ENCODE peak calls at places on chromosomes 16 and 17, in ten cellular contexts. One of them, this sample, is unnamed.

GRCh38 chr16:54648575-54648974 is 282.1 kb upstream of the IRX5 start:
- DNase-seq in GM23248: no peak
- DNase-seq in AG04450: no peak
- DNase-seq in effector CD4-positive, alpha-beta T cell: no peak
- DNase-seq in neural progenitor cell: no peak
- DNase-seq in GM20000: no peak
- DNase-seq in ACHN: no peak
- DNase-seq in Ammon's horn: no peak
- DNase-seq in activated T-cell treated with anti-CD3 and anti-CD28 coated beads for 1 hour: no peak
- DNase-seq in kidney epithelial cell: no peak
- DNase-seq in this sample: no peak

GRCh38 chr17:27247071-27247957 is 46.6 kb upstream of the WSB1 start:
- DNase-seq in GM23248: peak
- DNase-seq in Ammon's horn: peak
- DNase-seq in neural progenitor cell: no peak
- DNase-seq in kidney epithelial cell: no peak
- DNase-seq in GM20000: no peak
- DNase-seq in effector CD4-positive, alpha-beta T cell: no peak
- DNase-seq in activated T-cell treated with anti-CD3 and anti-CD28 coated beads for 1 hour: no peak
- DNase-seq in AG04450: peak
- DNase-seq in ACHN: no peak
- DNase-seq in this sample: no peak

GRCh38 chr17:44677136-44677535 is 12.4 kb downstream of the CCDC43 start:
- DNase-seq in effector CD4-positive, alpha-beta T cell: no peak
- DNase-seq in kidney epithelial cell: no peak
- DNase-seq in neural progenitor cell: no peak
- DNase-seq in Ammon's horn: no peak
- DNase-seq in GM20000: no peak
- DNase-seq in AG04450: no peak
- DNase-seq in ACHN: no peak
- DNase-seq in activated T-cell treated with anti-CD3 and anti-CD28 coated beads for 1 hour: no peak
- DNase-seq in GM23248: peak
- DNase-seq in this sample: no peak

GRCh38 chr17:30964878-30965277 is 6.0 kb upstream of the RNF135 start:
- DNase-seq in effector CD4-positive, alpha-beta T cell: no peak
- DNase-seq in GM20000: no peak
- DNase-seq in GM23248: peak
- DNase-seq in kidney epithelial cell: no peak
- DNase-seq in ACHN: no peak
- DNase-seq in neural progenitor cell: no peak
- DNase-seq in activated T-cell treated with anti-CD3 and anti-CD28 coated beads for 1 hour: no peak
- DNase-seq in AG04450: no peak
- DNase-seq in Ammon's horn: no peak
- DNase-seq in this sample: no peak

GRCh38 chr16:73280366-73280765 is 232.4 kb upstream of the ZFHX3 start:
- DNase-seq in AG04450: no peak
- DNase-seq in effector CD4-positive, alpha-beta T cell: no peak
- DNase-seq in neural progenitor cell: no peak
- DNase-seq in GM20000: no peak
- DNase-seq in activated T-cell treated with anti-CD3 and anti-CD28 coated beads for 1 hour: no peak
- DNase-seq in Ammon's horn: no peak
- DNase-seq in ACHN: no peak
- DNase-seq in GM23248: peak
- DNase-seq in kidney epithelial cell: no peak
- DNase-seq in this sample: no peak

GRCh38 chr17:52957411-52957810 is 798.9 kb upstream of the CA10 start:
- DNase-seq in neural progenitor cell: no peak
- DNase-seq in ACHN: no peak
- DNase-seq in effector CD4-positive, alpha-beta T cell: no peak
- DNase-seq in kidney epithelial cell: no peak
- DNase-seq in activated T-cell treated with anti-CD3 and anti-CD28 coated beads for 1 hour: no peak
- DNase-seq in GM23248: no peak
- DNase-seq in AG04450: no peak
- DNase-seq in GM20000: no peak
- DNase-seq in Ammon's horn: no peak
- DNase-seq in this sample: no peak

GRCh38 chr16:29644338-29644857 is 18.6 kb upstream of the SPN start:
- DNase-seq in ACHN: no peak
- DNase-seq in activated T-cell treated with anti-CD3 and anti-CD28 coated beads for 1 hour: no peak
- DNase-seq in GM23248: no peak
- DNase-seq in neural progenitor cell: no peak
- DNase-seq in AG04450: no peak
- DNase-seq in GM20000: peak
- DNase-seq in kidney epithelial cell: no peak
- DNase-seq in effector CD4-positive, alpha-beta T cell: no peak
- DNase-seq in Ammon's horn: no peak
- DNase-seq in this sample: no peak

GRCh38 chr17:82272495-82273326 is 789 bp downstream of the CSNK1D start:
- DNase-seq in GM20000: peak
- DNase-seq in GM23248: peak
- DNase-seq in kidney epithelial cell: no peak
- DNase-seq in AG04450: no peak
- DNase-seq in ACHN: no peak
- DNase-seq in neural progenitor cell: peak
- DNase-seq in Ammon's horn: no peak
- DNase-seq in activated T-cell treated with anti-CD3 and anti-CD28 coated beads for 1 hour: no peak
- DNase-seq in effector CD4-positive, alpha-beta T cell: no peak
- DNase-seq in this sample: peak

GRCh38 chr17:49612721-49613120 is 37.0 kb downstream of the NXPH3 start:
- DNase-seq in GM23248: no peak
- DNase-seq in effector CD4-positive, alpha-beta T cell: no peak
- DNase-seq in GM20000: no peak
- DNase-seq in Ammon's horn: no peak
- DNase-seq in neural progenitor cell: no peak
- DNase-seq in activated T-cell treated with anti-CD3 and anti-CD28 coated beads for 1 hour: no peak
- DNase-seq in kidney epithelial cell: peak
- DNase-seq in AG04450: no peak
- DNase-seq in ACHN: peak
- DNase-seq in this sample: no peak

GRCh38 chr16:78563905-78564304 is 464.5 kb downstream of the WWOX start:
- DNase-seq in GM20000: no peak
- DNase-seq in ACHN: no peak
- DNase-seq in effector CD4-positive, alpha-beta T cell: no peak
- DNase-seq in Ammon's horn: no peak
- DNase-seq in GM23248: no peak
- DNase-seq in kidney epithelial cell: no peak
- DNase-seq in neural progenitor cell: no peak
- DNase-seq in AG04450: no peak
- DNase-seq in activated T-cell treated with anti-CD3 and anti-CD28 coated beads for 1 hour: no peak
- DNase-seq in this sample: no peak

GRCh38 chr17:27526603-27527002 is 70.4 kb downstream of the KSR1 start:
- DNase-seq in kidney epithelial cell: no peak
- DNase-seq in effector CD4-positive, alpha-beta T cell: no peak
- DNase-seq in GM23248: peak
- DNase-seq in Ammon's horn: no peak
- DNase-seq in GM20000: peak
- DNase-seq in activated T-cell treated with anti-CD3 and anti-CD28 coated beads for 1 hour: no peak
- DNase-seq in ACHN: peak
- DNase-seq in neural progenitor cell: peak
- DNase-seq in AG04450: no peak
- DNase-seq in this sample: no peak

GRCh38 chr16:89899879-89900481 is 18.7 kb upstream of the MC1R start:
- DNase-seq in kidney epithelial cell: no peak
- DNase-seq in GM23248: peak
- DNase-seq in effector CD4-positive, alpha-beta T cell: no peak
- DNase-seq in AG04450: no peak
- DNase-seq in GM20000: no peak
- DNase-seq in neural progenitor cell: no peak
- DNase-seq in ACHN: no peak
- DNase-seq in Ammon's horn: no peak
- DNase-seq in activated T-cell treated with anti-CD3 and anti-CD28 coated beads for 1 hour: no peak
- DNase-seq in this sample: no peak

GRCh38 chr16:318628-319027 is 33.9 kb downstream of the AXIN1 start:
- DNase-seq in GM23248: no peak
- DNase-seq in neural progenitor cell: peak
- DNase-seq in activated T-cell treated with anti-CD3 and anti-CD28 coated beads for 1 hour: no peak
- DNase-seq in GM20000: no peak
- DNase-seq in effector CD4-positive, alpha-beta T cell: no peak
- DNase-seq in kidney epithelial cell: no peak
- DNase-seq in AG04450: no peak
- DNase-seq in Ammon's horn: no peak
- DNase-seq in ACHN: peak
- DNase-seq in this sample: no peak

GRCh38 chr17:37713028-37713431 is 31.8 kb downstream of the HNF1B start:
- DNase-seq in activated T-cell treated with anti-CD3 and anti-CD28 coated beads for 1 hour: no peak
- DNase-seq in Ammon's horn: no peak
- DNase-seq in AG04450: no peak
- DNase-seq in GM20000: no peak
- DNase-seq in neural progenitor cell: no peak
- DNase-seq in kidney epithelial cell: no peak
- DNase-seq in ACHN: no peak
- DNase-seq in effector CD4-positive, alpha-beta T cell: no peak
- DNase-seq in GM23248: no peak
- DNase-seq in this sample: no peak

GRCh38 chr17:48704521-48704920 is 17.8 kb downstream of the PRAC1 start:
- DNase-seq in AG04450: no peak
- DNase-seq in effector CD4-positive, alpha-beta T cell: no peak
- DNase-seq in kidney epithelial cell: no peak
- DNase-seq in ACHN: no peak
- DNase-seq in Ammon's horn: no peak
- DNase-seq in activated T-cell treated with anti-CD3 and anti-CD28 coated beads for 1 hour: no peak
- DNase-seq in neural progenitor cell: no peak
- DNase-seq in GM23248: no peak
- DNase-seq in GM20000: no peak
- DNase-seq in this sample: no peak

GRCh38 chr16:89409161-89409711 is 81.1 kb downstream of the ANKRD11 start:
- DNase-seq in neural progenitor cell: no peak
- DNase-seq in activated T-cell treated with anti-CD3 and anti-CD28 coated beads for 1 hour: peak
- DNase-seq in GM20000: no peak
- DNase-seq in AG04450: no peak
- DNase-seq in GM23248: peak
- DNase-seq in Ammon's horn: no peak
- DNase-seq in effector CD4-positive, alpha-beta T cell: peak
- DNase-seq in kidney epithelial cell: no peak
- DNase-seq in ACHN: no peak
- DNase-seq in this sample: peak

GRCh38 chr17:2264023-2264860 is 39.3 kb downstream of the SMG6 start:
- DNase-seq in Ammon's horn: no peak
- DNase-seq in activated T-cell treated with anti-CD3 and anti-CD28 coated beads for 1 hour: no peak
- DNase-seq in effector CD4-positive, alpha-beta T cell: no peak
- DNase-seq in GM23248: no peak
- DNase-seq in neural progenitor cell: no peak
- DNase-seq in AG04450: no peak
- DNase-seq in ACHN: no peak
- DNase-seq in GM20000: no peak
- DNase-seq in kidney epithelial cell: no peak
- DNase-seq in this sample: peak

GRCh38 chr17:73691321-73691766 is 47.1 kb upstream of the SDK2 start:
- DNase-seq in AG04450: no peak
- DNase-seq in neural progenitor cell: no peak
- DNase-seq in GM20000: no peak
- DNase-seq in effector CD4-positive, alpha-beta T cell: no peak
- DNase-seq in Ammon's horn: no peak
- DNase-seq in GM23248: no peak
- DNase-seq in kidney epithelial cell: no peak
- DNase-seq in ACHN: no peak
- DNase-seq in activated T-cell treated with anti-CD3 and anti-CD28 coated beads for 1 hour: no peak
- DNase-seq in this sample: no peak

GRCh38 chr16:19660432-19660831 is 57.6 kb downstream of the KNOP1 start:
- DNase-seq in effector CD4-positive, alpha-beta T cell: no peak
- DNase-seq in ACHN: no peak
- DNase-seq in GM23248: no peak
- DNase-seq in activated T-cell treated with anti-CD3 and anti-CD28 coated beads for 1 hour: no peak
- DNase-seq in AG04450: no peak
- DNase-seq in kidney epithelial cell: no peak
- DNase-seq in GM20000: no peak
- DNase-seq in neural progenitor cell: no peak
- DNase-seq in Ammon's horn: no peak
- DNase-seq in this sample: no peak

GRCh38 chr16:2825899-2826298 is 4.2 kb upstream of the ZG16B start:
- DNase-seq in kidney epithelial cell: no peak
- DNase-seq in ACHN: no peak
- DNase-seq in GM23248: no peak
- DNase-seq in Ammon's horn: no peak
- DNase-seq in effector CD4-positive, alpha-beta T cell: no peak
- DNase-seq in AG04450: no peak
- DNase-seq in GM20000: no peak
- DNase-seq in activated T-cell treated with anti-CD3 and anti-CD28 coated beads for 1 hour: no peak
- DNase-seq in neural progenitor cell: no peak
- DNase-seq in this sample: no peak

GRCh38 chr17:75159196-75160031 is 5.1 kb upstream of the JPT1 start:
- DNase-seq in activated T-cell treated with anti-CD3 and anti-CD28 coated beads for 1 hour: no peak
- DNase-seq in neural progenitor cell: no peak
- DNase-seq in effector CD4-positive, alpha-beta T cell: no peak
- DNase-seq in kidney epithelial cell: no peak
- DNase-seq in GM20000: no peak
- DNase-seq in GM23248: peak
- DNase-seq in AG04450: no peak
- DNase-seq in ACHN: no peak
- DNase-seq in Ammon's horn: no peak
- DNase-seq in this sample: no peak

GRCh38 chr17:76458580-76459490 is 5.9 kb upstream of the UBE2O start:
- DNase-seq in activated T-cell treated with anti-CD3 and anti-CD28 coated beads for 1 hour: no peak
- DNase-seq in Ammon's horn: no peak
- DNase-seq in AG04450: no peak
- DNase-seq in GM23248: peak
- DNase-seq in effector CD4-positive, alpha-beta T cell: no peak
- DNase-seq in ACHN: peak
- DNase-seq in kidney epithelial cell: no peak
- DNase-seq in neural progenitor cell: peak
- DNase-seq in GM20000: peak
- DNase-seq in this sample: no peak

GRCh38 chr17:7263071-7263800 is 958 bp upstream of the CLDN7 start:
- DNase-seq in Ammon's horn: no peak
- DNase-seq in activated T-cell treated with anti-CD3 and anti-CD28 coated beads for 1 hour: no peak
- DNase-seq in AG04450: no peak
- DNase-seq in ACHN: no peak
- DNase-seq in effector CD4-positive, alpha-beta T cell: no peak
- DNase-seq in GM23248: no peak
- DNase-seq in GM20000: peak
- DNase-seq in kidney epithelial cell: no peak
- DNase-seq in neural progenitor cell: peak
- DNase-seq in this sample: peak

GRCh38 chr17:76414334-76415295 is 30.2 kb downstream of the SPHK1 start:
- DNase-seq in ACHN: no peak
- DNase-seq in GM20000: no peak
- DNase-seq in AG04450: no peak
- DNase-seq in effector CD4-positive, alpha-beta T cell: no peak
- DNase-seq in Ammon's horn: peak
- DNase-seq in activated T-cell treated with anti-CD3 and anti-CD28 coated beads for 1 hour: no peak
- DNase-seq in kidney epithelial cell: no peak
- DNase-seq in GM23248: peak
- DNase-seq in neural progenitor cell: peak
- DNase-seq in this sample: no peak

GRCh38 chr17:1643293-1643998 is 2.1 kb downstream of the SCARF1 start:
- DNase-seq in GM20000: peak
- DNase-seq in kidney epithelial cell: no peak
- DNase-seq in neural progenitor cell: peak
- DNase-seq in activated T-cell treated with anti-CD3 and anti-CD28 coated beads for 1 hour: peak
- DNase-seq in Ammon's horn: no peak
- DNase-seq in GM23248: peak
- DNase-seq in effector CD4-positive, alpha-beta T cell: peak
- DNase-seq in AG04450: no peak
- DNase-seq in ACHN: peak
- DNase-seq in this sample: peak

GRCh38 chr17:2692781-2693135 is 18.8 kb downstream of the CLUH start:
- DNase-seq in Ammon's horn: no peak
- DNase-seq in AG04450: no peak
- DNase-seq in effector CD4-positive, alpha-beta T cell: no peak
- DNase-seq in kidney epithelial cell: no peak
- DNase-seq in GM20000: peak
- DNase-seq in ACHN: no peak
- DNase-seq in activated T-cell treated with anti-CD3 and anti-CD28 coated beads for 1 hour: no peak
- DNase-seq in GM23248: no peak
- DNase-seq in neural progenitor cell: no peak
- DNase-seq in this sample: no peak

GRCh38 chr16:813204-813915 is 12.8 kb upstream of the GNG13 start:
- DNase-seq in GM23248: peak
- DNase-seq in activated T-cell treated with anti-CD3 and anti-CD28 coated beads for 1 hour: peak
- DNase-seq in AG04450: no peak
- DNase-seq in GM20000: peak
- DNase-seq in effector CD4-positive, alpha-beta T cell: peak
- DNase-seq in kidney epithelial cell: no peak
- DNase-seq in Ammon's horn: peak
- DNase-seq in neural progenitor cell: peak
- DNase-seq in ACHN: peak
- DNase-seq in this sample: peak